ENCODE peak calls at places on chromosomes 7 and 10, in six cellular contexts. B is mesenchymal stem cell, G is IMR-90, X is neuronal stem cell, Y is H9, H is H1. K is an unnamed sample.
A peak's percentile ranks its signal among the peaks of the same experiment; 100 is the strongest.

GRCh38 chr7:151142686-151143040 is 24.8 kb downstream of the GBX1 start:
- DNase-seq in B (no peak), G (no peak), X (no peak), Y (peak; percentile 35), H (no peak), K (no peak)

GRCh38 chr10:33321516-33321915 is 13.0 kb downstream of the NRP1 start:
- DNase-seq in B (no peak), G (no peak), X (no peak), Y (no peak), H (no peak), K (peak; percentile 69)

GRCh38 chr7:141700848-141701371 is 1.1 kb downstream of the DENND11 start:
- DNase-seq in B (peak; percentile 33), G (no peak), X (no peak), Y (no peak), H (peak; percentile 50), K (peak; percentile 18)

GRCh38 chr10:6583447-6583846 is 3.4 kb upstream of the PRKCQ start:
- DNase-seq in B (no peak), G (no peak), X (no peak), Y (no peak), H (no peak), K (no peak)

GRCh38 chr10:112461029-112461887 is 14.2 kb downstream of the VTI1A start:
- DNase-seq in B (peak; percentile 73), G (peak; percentile 87), X (no peak), Y (no peak), H (no peak), K (no peak)

GRCh38 chr10:118340486-118340885 is 1.6 kb downstream of the FAM204A start:
- DNase-seq in B (no peak), G (no peak), X (no peak), Y (no peak), H (no peak), K (no peak)

GRCh38 chr7:43586251-43586900 is 3.5 kb downstream of the STK17A start:
- DNase-seq in B (peak; percentile 69), G (peak; percentile 49), X (no peak), Y (no peak), H (no peak), K (peak; percentile 62)

GRCh38 chr7:25223206-25223605 is 5.1 kb downstream of the NPVF start:
- DNase-seq in B (no peak), G (no peak), X (no peak), Y (no peak), H (no peak), K (no peak)

GRCh38 chr7:105876091-105876963 is at the start of gene ATXN7L1:
- DNase-seq in B (peak; percentile 98), G (peak; percentile 98), X (peak; percentile 95), Y (peak; percentile 95), H (peak; percentile 96), K (peak; percentile 95)

GRCh38 chr7:147775564-147775963 is 815.0 kb upstream of the C7orf33 start:
- DNase-seq in B (no peak), G (no peak), X (no peak), Y (no peak), H (no peak), K (no peak)

GRCh38 chr10:117684673-117685211 is 142.2 kb downstream of the EMX2 start:
- DNase-seq in B (no peak), G (no peak), X (no peak), Y (no peak), H (peak; percentile 50), K (no peak)

GRCh38 chr10:7611909-7612308 is 54.9 kb downstream of the ITIH5 start:
- DNase-seq in B (no peak), G (no peak), X (no peak), Y (no peak), H (no peak), K (no peak)

GRCh38 chr7:55112056-55112455 is 93.2 kb downstream of the EGFR start:
- DNase-seq in B (no peak), G (no peak), X (no peak), Y (no peak), H (no peak), K (no peak)

GRCh38 chr10:60878224-60878623 is 65.8 kb downstream of the RHOBTB1 start:
- DNase-seq in B (no peak), G (no peak), X (no peak), Y (no peak), H (no peak), K (no peak)

GRCh38 chr10:54800677-54801480 is at the start of gene PCDH15:
- DNase-seq in B (peak; percentile 33), G (no peak), X (peak; percentile 49), Y (peak; percentile 74), H (peak; percentile 46), K (no peak)

GRCh38 chr7:77649950-77650349 is 46.3 kb upstream of the RSBN1L start:
- DNase-seq in B (peak; percentile 27), G (peak; percentile 81), X (no peak), Y (no peak), H (no peak), K (no peak)

GRCh38 chr10:62082729-62083412 is 181.4 kb downstream of the ARID5B start:
- DNase-seq in B (peak; percentile 75), G (peak; percentile 74), X (no peak), Y (no peak), H (no peak), K (peak; percentile 36)

GRCh38 chr7:3416453-3416852 is 115.4 kb downstream of the SDK1 start:
- DNase-seq in B (no peak), G (no peak), X (no peak), Y (no peak), H (no peak), K (no peak)

GRCh38 chr10:14670551-14671240 is 104.0 kb downstream of the FAM107B start:
- DNase-seq in B (peak; percentile 90), G (peak; percentile 82), X (no peak), Y (peak; percentile 31), H (no peak), K (no peak)

GRCh38 chr10:99975942-99976809 is 33.6 kb downstream of the DNMBP start:
- DNase-seq in B (peak; percentile 90), G (peak; percentile 72), X (no peak), Y (no peak), H (no peak), K (no peak)

GRCh38 chr7:15370441-15370840 is 191.4 kb downstream of the AGMO start:
- DNase-seq in B (no peak), G (no peak), X (no peak), Y (no peak), H (no peak), K (no peak)

GRCh38 chr10:109025187-109025586 is 898.1 kb downstream of the XPNPEP1 start:
- DNase-seq in B (no peak), G (no peak), X (no peak), Y (no peak), H (no peak), K (no peak)

GRCh38 chr10:109027534-109028185 is 895.7 kb downstream of the XPNPEP1 start:
- DNase-seq in B (no peak), G (no peak), X (no peak), Y (no peak), H (no peak), K (no peak)

DNA sequence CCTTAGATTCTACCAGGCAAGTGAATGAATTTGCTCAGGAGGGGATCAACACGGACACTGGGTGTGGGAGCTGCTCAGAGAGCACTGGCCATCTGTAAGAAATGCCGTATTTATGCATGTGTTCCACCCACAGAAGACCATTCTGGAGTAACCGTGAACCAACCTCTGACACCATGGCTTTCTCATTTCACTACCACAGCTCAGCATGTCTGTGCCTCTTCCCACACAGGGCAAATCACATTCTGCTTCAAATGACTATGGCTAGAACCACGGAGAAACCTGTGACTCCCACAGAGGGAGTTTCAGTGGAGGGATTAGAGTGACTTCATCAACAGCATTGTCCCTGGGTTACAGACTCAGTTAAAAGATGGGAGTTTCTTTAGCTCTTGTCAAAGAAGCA is 893.4 kb downstream of the XPNPEP1 start:
- DNase-seq in B (no peak), G (no peak), X (no peak), Y (no peak), H (no peak), K (no peak)
- H3K9me3 ChIP-seq in B (no peaks in the 10 kb centered on the region), G (no peaks in the 10 kb centered on the region), X (no peaks in the 10 kb centered on the region), Y (no peaks in the 10 kb centered on the region), H (no peaks in the 10 kb centered on the region), K (no peaks in the 10 kb centered on the region)

GRCh38 chr10:65110029-65110428 is 1588.8 kb downstream of the REEP3 start:
- DNase-seq in B (no peak), G (no peak), X (no peak), Y (no peak), H (no peak), K (no peak)
- H3K14ac ChIP-seq in B (no peak overlapping the region), G (no peak overlapping the region), X (no peak overlapping the region), Y (no peak overlapping the region), H (no peak overlapping the region), K (no peak overlapping the region)

GRCh38 chr10:74600170-74600569 is 226.2 kb upstream of the KAT6B start:
- DNase-seq in B (no peak), G (no peak), X (no peak), Y (no peak), H (no peak), K (no peak)

GRCh38 chr10:74596713-74597112 is 229.7 kb upstream of the KAT6B start:
- DNase-seq in B (no peak), G (no peak), X (no peak), Y (no peak), H (no peak), K (no peak)

GRCh38 chr10:74598891-74599566 is 227.4 kb upstream of the KAT6B start:
- DNase-seq in B (peak; percentile 19), G (peak; percentile 47), X (no peak), Y (no peak), H (no peak), K (no peak)

DNA sequence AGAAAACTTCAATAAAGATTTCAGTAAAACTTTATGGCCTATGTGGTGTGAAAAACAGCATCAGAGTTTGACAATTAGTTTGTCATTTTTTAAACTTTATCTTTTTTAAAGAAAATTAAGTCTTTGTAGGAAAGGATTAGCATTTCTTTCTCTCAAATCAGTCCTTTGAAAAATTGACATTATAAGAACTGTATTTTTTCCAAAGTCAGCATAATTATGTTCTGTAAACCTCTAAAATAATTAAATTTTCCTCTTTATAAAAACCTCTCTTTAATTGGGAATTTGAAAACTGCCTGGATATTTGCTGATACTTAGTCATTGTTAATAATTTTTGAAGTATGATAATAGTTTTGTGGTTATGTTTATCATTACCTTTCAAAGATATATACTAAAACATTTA is 226.7 kb upstream of the KAT6B start:
- DNase-seq in B (no peak), G (no peak), X (no peak), Y (no peak), H (no peak), K (no peak)
- H3K27me3 ChIP-seq in B (no peaks in the 10 kb centered on the region), G (no peaks in the 10 kb centered on the region), X (no peaks in the 10 kb centered on the region), Y (no peaks in the 10 kb centered on the region), H (no peaks in the 10 kb centered on the region), K (no peaks in the 10 kb centered on the region)

GRCh38 chr7:45606050-45606449 is 31.9 kb downstream of the ADCY1 start:
- DNase-seq in B (no peak), G (no peak), X (no peak), Y (no peak), H (peak; percentile 16), K (no peak)

GRCh38 chr7:45610660-45611299 is 36.6 kb downstream of the ADCY1 start:
- DNase-seq in B (no peak), G (no peak), X (no peak), Y (no peak), H (no peak), K (no peak)

GRCh38 chr7:45609180-45609579 is 35.0 kb downstream of the ADCY1 start:
- DNase-seq in B (no peak), G (no peak), X (no peak), Y (no peak), H (no peak), K (no peak)

DNA sequence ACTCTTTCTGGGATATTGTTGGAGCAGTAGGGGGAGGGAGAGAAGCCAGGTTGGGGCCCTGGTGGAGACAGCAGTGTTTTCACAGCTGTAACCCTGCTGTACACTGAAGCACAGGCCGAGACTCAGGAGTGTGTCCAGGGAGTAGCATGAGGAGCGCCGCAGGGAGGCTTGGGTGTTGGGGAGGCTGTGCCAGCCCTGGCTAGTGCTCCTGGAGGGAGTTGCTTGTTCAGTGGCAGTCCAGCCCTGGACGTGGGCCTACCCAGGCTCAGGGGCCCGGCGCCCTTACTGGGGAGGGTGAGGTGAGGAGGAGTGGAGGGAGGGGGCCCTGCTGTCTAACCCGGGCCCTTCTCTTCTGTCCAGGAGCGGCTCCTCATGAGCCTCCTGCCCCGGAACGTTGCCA is 35.9 kb downstream of the ADCY1 start:
- DNase-seq in B (no peak), G (no peak), X (no peak), Y (no peak), H (no peak), K (no peak)
- H3K9me3 ChIP-seq in B (peaks cover 17% of the 10 kb centered on the region), G (no peaks in the 10 kb centered on the region), X (peaks cover 10% of the 10 kb centered on the region), Y (no peaks in the 10 kb centered on the region), H (peaks cover 2% of the 10 kb centered on the region), K (peaks cover 11% of the 10 kb centered on the region)

K was measured in trophoblast cell.